ENCODE peak calls at places on chromosome 3, in eight cellular contexts. One of them, this sample, is unnamed.

GRCh38 chr3:38556640-38557358 is 60.7 kb downstream of the EXOG start:
- DNase-seq in mammary epithelial cell: no peak
- DNase-seq in OCI-LY7: no peak
- DNase-seq in IMR-90: no peak
- DNase-seq in substantia nigra: no peak
- DNase-seq in CD8-positive, alpha-beta T cell: no peak
- DNase-seq in stomach: no peak
- DNase-seq in neural progenitor cell: no peak
- DNase-seq in this sample: peak

GRCh38 chr3:52852419-52852818 is 17.6 kb upstream of the MUSTN1 start:
- DNase-seq in neural progenitor cell: no peak
- DNase-seq in mammary epithelial cell: no peak
- DNase-seq in OCI-LY7: no peak
- DNase-seq in substantia nigra: no peak
- DNase-seq in stomach: no peak
- DNase-seq in CD8-positive, alpha-beta T cell: no peak
- DNase-seq in IMR-90: no peak
- DNase-seq in this sample: no peak

GRCh38 chr3:197022405-197023231 is 7.0 kb downstream of the MELTF start:
- DNase-seq in CD8-positive, alpha-beta T cell: no peak
- DNase-seq in substantia nigra: no peak
- DNase-seq in stomach: no peak
- DNase-seq in neural progenitor cell: no peak
- DNase-seq in mammary epithelial cell: no peak
- DNase-seq in OCI-LY7: peak
- DNase-seq in IMR-90: no peak
- DNase-seq in this sample: peak

GRCh38 chr3:89787485-89787884 is 680.1 kb downstream of the EPHA3 start:
- DNase-seq in OCI-LY7: no peak
- DNase-seq in substantia nigra: no peak
- DNase-seq in CD8-positive, alpha-beta T cell: no peak
- DNase-seq in mammary epithelial cell: no peak
- DNase-seq in IMR-90: no peak
- DNase-seq in neural progenitor cell: no peak
- DNase-seq in stomach: no peak
- DNase-seq in this sample: no peak

GRCh38 chr3:123397921-123398785 is 50.7 kb downstream of the ADCY5 start:
- DNase-seq in mammary epithelial cell: no peak
- DNase-seq in OCI-LY7: no peak
- DNase-seq in substantia nigra: no peak
- DNase-seq in CD8-positive, alpha-beta T cell: no peak
- DNase-seq in neural progenitor cell: no peak
- DNase-seq in stomach: no peak
- DNase-seq in IMR-90: no peak
- DNase-seq in this sample: no peak

GRCh38 chr3:115975353-115975752 is 352.0 kb downstream of the GAP43 start:
- DNase-seq in substantia nigra: no peak
- DNase-seq in CD8-positive, alpha-beta T cell: no peak
- DNase-seq in IMR-90: peak
- DNase-seq in OCI-LY7: no peak
- DNase-seq in mammary epithelial cell: peak
- DNase-seq in neural progenitor cell: no peak
- DNase-seq in stomach: no peak
- DNase-seq in this sample: no peak

GRCh38 chr3:115823083-115823482 is 199.8 kb downstream of the GAP43 start:
- DNase-seq in IMR-90: no peak
- DNase-seq in stomach: no peak
- DNase-seq in OCI-LY7: no peak
- DNase-seq in substantia nigra: no peak
- DNase-seq in mammary epithelial cell: peak
- DNase-seq in neural progenitor cell: no peak
- DNase-seq in CD8-positive, alpha-beta T cell: no peak
- DNase-seq in this sample: no peak

GRCh38 chr3:29128004-29128403 is 152.9 kb upstream of the RBMS3 start:
- DNase-seq in CD8-positive, alpha-beta T cell: no peak
- DNase-seq in neural progenitor cell: peak
- DNase-seq in mammary epithelial cell: no peak
- DNase-seq in stomach: no peak
- DNase-seq in substantia nigra: no peak
- DNase-seq in OCI-LY7: no peak
- DNase-seq in IMR-90: peak
- DNase-seq in this sample: no peak

GRCh38 chr3:6262035-6262434 is 598.9 kb upstream of the GRM7 start:
- DNase-seq in IMR-90: no peak
- DNase-seq in OCI-LY7: no peak
- DNase-seq in CD8-positive, alpha-beta T cell: no peak
- DNase-seq in substantia nigra: no peak
- DNase-seq in stomach: no peak
- DNase-seq in mammary epithelial cell: no peak
- DNase-seq in neural progenitor cell: no peak
- DNase-seq in this sample: no peak

GRCh38 chr3:195872800-195873199 is 35.6 kb downstream of the TNK2 start:
- DNase-seq in substantia nigra: no peak
- DNase-seq in CD8-positive, alpha-beta T cell: no peak
- DNase-seq in neural progenitor cell: no peak
- DNase-seq in OCI-LY7: no peak
- DNase-seq in stomach: no peak
- DNase-seq in IMR-90: no peak
- DNase-seq in mammary epithelial cell: no peak
- DNase-seq in this sample: no peak

GRCh38 chr3:9881440-9881839 is 1.4 kb upstream of the CIDEC start:
- DNase-seq in IMR-90: no peak
- DNase-seq in substantia nigra: no peak
- DNase-seq in OCI-LY7: peak
- DNase-seq in stomach: no peak
- DNase-seq in mammary epithelial cell: no peak
- DNase-seq in CD8-positive, alpha-beta T cell: no peak
- DNase-seq in neural progenitor cell: no peak
- DNase-seq in this sample: no peak

GRCh38 chr3:143165211-143165610 is 45.6 kb downstream of the CHST2 start:
- DNase-seq in stomach: no peak
- DNase-seq in substantia nigra: no peak
- DNase-seq in OCI-LY7: no peak
- DNase-seq in IMR-90: no peak
- DNase-seq in neural progenitor cell: no peak
- DNase-seq in mammary epithelial cell: no peak
- DNase-seq in CD8-positive, alpha-beta T cell: no peak
- DNase-seq in this sample: no peak

GRCh38 chr3:46484911-46485696 is 12.7 kb upstream of the RTP3 start:
- DNase-seq in substantia nigra: no peak
- DNase-seq in IMR-90: no peak
- DNase-seq in stomach: peak
- DNase-seq in CD8-positive, alpha-beta T cell: no peak
- DNase-seq in mammary epithelial cell: no peak
- DNase-seq in OCI-LY7: no peak
- DNase-seq in neural progenitor cell: no peak
- DNase-seq in this sample: peak

GRCh38 chr3:158434412-158435038 is 136.5 kb upstream of the MLF1 start:
- DNase-seq in CD8-positive, alpha-beta T cell: no peak
- DNase-seq in mammary epithelial cell: peak
- DNase-seq in IMR-90: peak
- DNase-seq in neural progenitor cell: peak
- DNase-seq in OCI-LY7: peak
- DNase-seq in stomach: peak
- DNase-seq in substantia nigra: peak
- DNase-seq in this sample: peak

GRCh38 chr3:132626955-132627354 is 29.9 kb downstream of the ACKR4 start:
- DNase-seq in neural progenitor cell: no peak
- DNase-seq in IMR-90: no peak
- DNase-seq in substantia nigra: no peak
- DNase-seq in mammary epithelial cell: no peak
- DNase-seq in stomach: no peak
- DNase-seq in CD8-positive, alpha-beta T cell: no peak
- DNase-seq in OCI-LY7: no peak
- DNase-seq in this sample: peak

GRCh38 chr3:150144309-150144708 is 173.6 kb upstream of the PFN2 start:
- DNase-seq in neural progenitor cell: no peak
- DNase-seq in OCI-LY7: no peak
- DNase-seq in IMR-90: no peak
- DNase-seq in CD8-positive, alpha-beta T cell: no peak
- DNase-seq in stomach: no peak
- DNase-seq in substantia nigra: no peak
- DNase-seq in mammary epithelial cell: no peak
- DNase-seq in this sample: no peak

GRCh38 chr3:120988994-120989393 is 81.0 kb downstream of the STXBP5L start:
- DNase-seq in IMR-90: no peak
- DNase-seq in stomach: no peak
- DNase-seq in OCI-LY7: no peak
- DNase-seq in neural progenitor cell: no peak
- DNase-seq in mammary epithelial cell: no peak
- DNase-seq in CD8-positive, alpha-beta T cell: no peak
- DNase-seq in substantia nigra: no peak
- DNase-seq in this sample: no peak

GRCh38 chr3:72310028-72310987 is 525.4 kb upstream of the PROK2 start:
- DNase-seq in substantia nigra: no peak
- DNase-seq in IMR-90: peak
- DNase-seq in mammary epithelial cell: no peak
- DNase-seq in CD8-positive, alpha-beta T cell: no peak
- DNase-seq in stomach: no peak
- DNase-seq in neural progenitor cell: no peak
- DNase-seq in OCI-LY7: peak
- DNase-seq in this sample: no peak

GRCh38 chr3:132265008-132265407 is 52.2 kb upstream of the ACP3 start:
- DNase-seq in IMR-90: no peak
- DNase-seq in mammary epithelial cell: peak
- DNase-seq in OCI-LY7: no peak
- DNase-seq in substantia nigra: no peak
- DNase-seq in CD8-positive, alpha-beta T cell: no peak
- DNase-seq in stomach: no peak
- DNase-seq in neural progenitor cell: no peak
- DNase-seq in this sample: no peak

GRCh38 chr3:187750041-187750512 is 4.8 kb upstream of the BCL6 start:
- DNase-seq in stomach: peak
- DNase-seq in OCI-LY7: peak
- DNase-seq in substantia nigra: peak
- DNase-seq in mammary epithelial cell: peak
- DNase-seq in CD8-positive, alpha-beta T cell: no peak
- DNase-seq in neural progenitor cell: peak
- DNase-seq in IMR-90: peak
- DNase-seq in this sample: peak

GRCh38 chr3:11770105-11770476 is 76.6 kb downstream of the TAMM41 start:
- DNase-seq in CD8-positive, alpha-beta T cell: no peak
- DNase-seq in neural progenitor cell: no peak
- DNase-seq in IMR-90: no peak
- DNase-seq in OCI-LY7: no peak
- DNase-seq in mammary epithelial cell: no peak
- DNase-seq in stomach: no peak
- DNase-seq in substantia nigra: no peak
- DNase-seq in this sample: no peak

GRCh38 chr3:140627756-140628155 is 50.1 kb upstream of the TRIM42 start:
- DNase-seq in CD8-positive, alpha-beta T cell: no peak
- DNase-seq in mammary epithelial cell: no peak
- DNase-seq in substantia nigra: no peak
- DNase-seq in stomach: no peak
- DNase-seq in neural progenitor cell: no peak
- DNase-seq in IMR-90: no peak
- DNase-seq in OCI-LY7: no peak
- DNase-seq in this sample: no peak

GRCh38 chr3:21573291-21573690 is 177.7 kb downstream of the ZNF385D start:
- DNase-seq in CD8-positive, alpha-beta T cell: no peak
- DNase-seq in mammary epithelial cell: no peak
- DNase-seq in IMR-90: peak
- DNase-seq in neural progenitor cell: no peak
- DNase-seq in stomach: no peak
- DNase-seq in substantia nigra: no peak
- DNase-seq in OCI-LY7: no peak
- DNase-seq in this sample: no peak

GRCh38 chr3:138686771-138687221 is 78.2 kb downstream of the FAIM start:
- DNase-seq in mammary epithelial cell: peak
- DNase-seq in OCI-LY7: peak
- DNase-seq in substantia nigra: no peak
- DNase-seq in stomach: no peak
- DNase-seq in IMR-90: peak
- DNase-seq in CD8-positive, alpha-beta T cell: no peak
- DNase-seq in neural progenitor cell: no peak
- DNase-seq in this sample: no peak

GRCh38 chr3:101244212-101244575 is 76.2 kb downstream of the IMPG2 start:
- DNase-seq in IMR-90: peak
- DNase-seq in CD8-positive, alpha-beta T cell: no peak
- DNase-seq in OCI-LY7: no peak
- DNase-seq in substantia nigra: no peak
- DNase-seq in mammary epithelial cell: no peak
- DNase-seq in neural progenitor cell: no peak
- DNase-seq in stomach: no peak
- DNase-seq in this sample: no peak

GRCh38 chr3:149401926-149402310 is 24.5 kb upstream of the TM4SF1 start:
- DNase-seq in CD8-positive, alpha-beta T cell: no peak
- DNase-seq in stomach: no peak
- DNase-seq in mammary epithelial cell: no peak
- DNase-seq in substantia nigra: no peak
- DNase-seq in neural progenitor cell: no peak
- DNase-seq in IMR-90: peak
- DNase-seq in OCI-LY7: no peak
- DNase-seq in this sample: no peak

GRCh38 chr3:171552525-171552924 is 92.3 kb upstream of the TNIK start:
- DNase-seq in IMR-90: no peak
- DNase-seq in OCI-LY7: no peak
- DNase-seq in substantia nigra: no peak
- DNase-seq in mammary epithelial cell: no peak
- DNase-seq in CD8-positive, alpha-beta T cell: no peak
- DNase-seq in stomach: no peak
- DNase-seq in neural progenitor cell: no peak
- DNase-seq in this sample: no peak
- H3K27ac ChIP-seq in IMR-90: no peak
- H3K27ac ChIP-seq in OCI-LY7: no peak
- H3K27ac ChIP-seq in substantia nigra: no peak
- H3K27ac ChIP-seq in mammary epithelial cell: no peak
- H3K27ac ChIP-seq in CD8-positive, alpha-beta T cell: no peak
- H3K27ac ChIP-seq in stomach: no peak
- H3K27ac ChIP-seq in neural progenitor cell: no peak
- H3K27ac ChIP-seq in this sample: no peak

GRCh38 chr3:124526601-124527000 is 203.7 kb upstream of the UMPS start:
- DNase-seq in substantia nigra: no peak
- DNase-seq in neural progenitor cell: no peak
- DNase-seq in mammary epithelial cell: no peak
- DNase-seq in OCI-LY7: no peak
- DNase-seq in IMR-90: no peak
- DNase-seq in CD8-positive, alpha-beta T cell: no peak
- DNase-seq in stomach: no peak
- DNase-seq in this sample: no peak
- H3K27ac ChIP-seq in substantia nigra: no peak
- H3K27ac ChIP-seq in neural progenitor cell: no peak
- H3K27ac ChIP-seq in mammary epithelial cell: no peak
- H3K27ac ChIP-seq in OCI-LY7: no peak
- H3K27ac ChIP-seq in IMR-90: no peak
- H3K27ac ChIP-seq in CD8-positive, alpha-beta T cell: no peak
- H3K27ac ChIP-seq in stomach: no peak
- H3K27ac ChIP-seq in this sample: no peak

GRCh38 chr3:61591300-61591699 is 29.9 kb downstream of the PTPRG start:
- DNase-seq in neural progenitor cell: no peak
- DNase-seq in stomach: no peak
- DNase-seq in CD8-positive, alpha-beta T cell: no peak
- DNase-seq in mammary epithelial cell: no peak
- DNase-seq in substantia nigra: no peak
- DNase-seq in IMR-90: no peak
- DNase-seq in OCI-LY7: no peak
- DNase-seq in this sample: no peak
- H3K27ac ChIP-seq in neural progenitor cell: no peak
- H3K27ac ChIP-seq in stomach: no peak
- H3K27ac ChIP-seq in CD8-positive, alpha-beta T cell: no peak
- H3K27ac ChIP-seq in mammary epithelial cell: no peak
- H3K27ac ChIP-seq in substantia nigra: no peak
- H3K27ac ChIP-seq in IMR-90: no peak
- H3K27ac ChIP-seq in OCI-LY7: no peak
- H3K27ac ChIP-seq in this sample: no peak

GRCh38 chr3:168859574-168859973 is 763.9 kb upstream of the GOLIM4 start:
- DNase-seq in substantia nigra: no peak
- DNase-seq in mammary epithelial cell: no peak
- DNase-seq in stomach: no peak
- DNase-seq in OCI-LY7: no peak
- DNase-seq in neural progenitor cell: no peak
- DNase-seq in IMR-90: no peak
- DNase-seq in CD8-positive, alpha-beta T cell: no peak
- DNase-seq in this sample: no peak
- H3K27ac ChIP-seq in substantia nigra: no peak
- H3K27ac ChIP-seq in mammary epithelial cell: no peak
- H3K27ac ChIP-seq in stomach: no peak
- H3K27ac ChIP-seq in OCI-LY7: no peak
- H3K27ac ChIP-seq in neural progenitor cell: no peak
- H3K27ac ChIP-seq in IMR-90: no peak
- H3K27ac ChIP-seq in CD8-positive, alpha-beta T cell: no peak
- H3K27ac ChIP-seq in this sample: no peak

This sample was measured in H9.